ENCODE peak calls at places on chromosomes 5 and 9, in six cellular contexts. C is neuronal stem cell, L is mesendoderm, B is trophoblast cell, G is H1, F is mesenchymal stem cell. R is an unnamed sample.

GRCh38 chr9:37408933-37409710 is 13.4 kb upstream of the GRHPR start:
- DNase-seq in C (no peak), L (no peak), B (peak), G (no peak), F (no peak), R (no peak)

GRCh38 chr9:134773842-134774241 is 106.8 kb upstream of the FCN2 start:
- DNase-seq in C (no peak), L (no peak), B (no peak), G (no peak), F (no peak), R (no peak)

GRCh38 chr5:160747963-160748362 is 104.0 kb downstream of the ATP10B start:
- DNase-seq in C (peak), L (no peak), B (no peak), G (no peak), F (no peak), R (no peak)

GRCh38 chr9:70614786-70615565 is 200.5 kb upstream of the KLF9 start:
- DNase-seq in C (no peak), L (no peak), B (no peak), G (no peak), F (no peak), R (no peak)

GRCh38 chr9:133558191-133559126 is 24.0 kb downstream of the ADAMTSL2 start:
- DNase-seq in C (no peak), L (peak), B (peak), G (no peak), F (peak), R (no peak)

GRCh38 chr5:96885518-96886338 is 9.4 kb downstream of the ERAP2 start:
- DNase-seq in C (no peak), L (no peak), B (no peak), G (no peak), F (no peak), R (no peak)

GRCh38 chr5:92177926-92178487 is 794.9 kb upstream of the ARRDC3 start:
- DNase-seq in C (no peak), L (no peak), B (peak), G (no peak), F (no peak), R (no peak)

GRCh38 chr5:149517461-149518122 is 33.6 kb downstream of the CSNK1A1 start:
- DNase-seq in C (no peak), L (no peak), B (no peak), G (no peak), F (no peak), R (no peak)

GRCh38 chr5:5384634-5385033 is 37.8 kb upstream of the ICE1 start:
- DNase-seq in C (no peak), L (no peak), B (no peak), G (no peak), F (no peak), R (no peak)

GRCh38 chr9:28396058-28396457 is 822.8 kb upstream of the C9orf72 start:
- DNase-seq in C (no peak), L (no peak), B (no peak), G (no peak), F (no peak), R (no peak)

GRCh38 chr5:168341178-168341577 is 49.7 kb downstream of the WWC1 start:
- DNase-seq in C (no peak), L (no peak), B (no peak), G (no peak), F (no peak), R (no peak)

GRCh38 chr9:69380301-69380700 is 55.3 kb downstream of the ENTREP1 start:
- DNase-seq in C (no peak), L (no peak), B (no peak), G (no peak), F (peak), R (no peak)

GRCh38 chr9:396397-396796 is 181.7 kb downstream of the DOCK8 start:
- DNase-seq in C (no peak), L (no peak), B (no peak), G (no peak), F (no peak), R (no peak)

GRCh38 chr5:852431-853401 is 1.9 kb upstream of the ZDHHC11 start:
- DNase-seq in C (no peak), L (no peak), B (no peak), G (no peak), F (no peak), R (no peak)

GRCh38 chr5:71969464-71969863 is 137.8 kb upstream of the MAP1B start:
- DNase-seq in C (no peak), L (no peak), B (peak), G (no peak), F (no peak), R (no peak)

GRCh38 chr9:88477300-88477751 is 57.7 kb upstream of the NXNL2 start:
- DNase-seq in C (no peak), L (no peak), B (peak), G (no peak), F (peak), R (no peak)

GRCh38 chr5:111704452-111705085 is 52.4 kb downstream of the NREP start:
- DNase-seq in C (no peak), L (no peak), B (no peak), G (no peak), F (no peak), R (no peak)

GRCh38 chr9:128072144-128073021 is 4.4 kb downstream of the SLC25A25 start:
- DNase-seq in C (no peak), L (no peak), B (peak), G (no peak), F (peak), R (no peak)

GRCh38 chr9:126411948-126412284 is 85.3 kb downstream of the MVB12B start:
- DNase-seq in C (no peak), L (no peak), B (no peak), G (no peak), F (no peak), R (no peak)

GRCh38 chr5:40755407-40756365 is at the start of gene TTC33:
- DNase-seq in C (peak), L (peak), B (peak), G (peak), F (peak), R (peak)

GRCh38 chr5:45694255-45694834 is 1.8 kb downstream of the HCN1 start:
- DNase-seq in C (peak), L (no peak), B (no peak), G (no peak), F (peak), R (no peak)

GRCh38 chr5:150184990-150185952 is 4.6 kb upstream of the SLC6A7 start:
- DNase-seq in C (no peak), L (peak), B (no peak), G (no peak), F (no peak), R (no peak)

GRCh38 chr5:72166070-72166979 is 59.0 kb downstream of the MAP1B start:
- DNase-seq in C (no peak), L (peak), B (no peak), G (no peak), F (no peak), R (peak)

GRCh38 chr5:43020294-43020711 is 19.8 kb downstream of the ANXA2R start:
- DNase-seq in C (no peak), L (peak), B (peak), G (no peak), F (no peak), R (peak)

GRCh38 chr9:87285183-87285582 is 212.5 kb upstream of the DAPK1 start:
- DNase-seq in C (no peak), L (peak), B (no peak), G (no peak), F (peak), R (no peak)

GRCh38 chr5:143402464-143403356 is 776 bp downstream of the NR3C1 start:
- DNase-seq in C (peak), L (peak), B (peak), G (no peak), F (peak), R (peak)

GRCh38 chr5:75660678-75661465 is 49.6 kb downstream of the ANKDD1B start:
- DNase-seq in C (no peak), L (no peak), B (no peak), G (no peak), F (no peak), R (no peak)

GRCh38 chr5:146878471-146879172 is at the start of gene PPP2R2B:
- DNase-seq in C (peak), L (peak), B (peak), G (no peak), F (peak), R (peak)

GRCh38 chr5:19959830-19960384 is 28.1 kb downstream of the CDH18 start:
- DNase-seq in C (no peak), L (no peak), B (no peak), G (no peak), F (no peak), R (no peak)

GRCh38 chr5:152511531-152512132 is 106.6 kb upstream of the NMUR2 start:
- DNase-seq in C (peak), L (peak), B (no peak), G (no peak), F (no peak), R (no peak)

GRCh38 chr5:150006318-150006717 is 5.8 kb downstream of the HMGXB3 start:
- DNase-seq in C (no peak), L (no peak), B (no peak), G (no peak), F (no peak), R (no peak)

DNA sequence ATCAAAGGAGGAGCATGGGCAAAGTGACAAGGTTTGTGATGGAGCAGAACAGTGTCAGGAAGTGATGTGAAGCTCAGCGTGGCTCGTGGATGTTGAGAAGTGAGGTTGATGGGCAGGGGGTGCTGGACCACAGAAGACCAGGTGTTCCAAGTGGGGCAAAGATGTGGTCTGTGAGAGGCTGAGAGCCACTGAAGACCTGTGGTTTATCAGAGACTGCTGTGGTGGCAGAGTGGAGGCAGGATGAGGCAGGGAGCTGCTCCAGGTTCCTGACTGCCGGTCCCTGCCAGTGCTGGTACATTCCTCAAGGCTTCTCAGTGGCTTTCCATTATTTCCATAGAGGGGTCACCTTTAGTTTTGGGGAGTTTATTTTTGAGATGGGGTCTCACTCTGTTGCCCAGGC is 19.1 kb downstream of the PALM2AKAP2 start:
- DNase-seq in C (no peak), L (no peak), B (no peak), G (no peak), F (no peak), R (no peak)
- H3K18ac ChIP-seq in C (no peak), L (no peak), B (peak), G (no peak), F (peak), R (no peak)

GRCh38 chr5:135995979-135996378 is 32.8 kb upstream of the TGFBI start:
- DNase-seq in C (no peak), L (no peak), B (no peak), G (no peak), F (no peak), R (no peak)

GRCh38 chr5:135998889-135999288 is 29.9 kb upstream of the TGFBI start:
- DNase-seq in C (no peak), L (no peak), B (no peak), G (no peak), F (no peak), R (no peak)

GRCh38 chr5:135996611-135997010 is 32.2 kb upstream of the TGFBI start:
- DNase-seq in C (no peak), L (no peak), B (no peak), G (no peak), F (peak), R (no peak)

GRCh38 chr5:135999396-136000139 is 29.2 kb upstream of the TGFBI start:
- DNase-seq in C (no peak), L (peak), B (no peak), G (no peak), F (peak), R (no peak)

DNA sequence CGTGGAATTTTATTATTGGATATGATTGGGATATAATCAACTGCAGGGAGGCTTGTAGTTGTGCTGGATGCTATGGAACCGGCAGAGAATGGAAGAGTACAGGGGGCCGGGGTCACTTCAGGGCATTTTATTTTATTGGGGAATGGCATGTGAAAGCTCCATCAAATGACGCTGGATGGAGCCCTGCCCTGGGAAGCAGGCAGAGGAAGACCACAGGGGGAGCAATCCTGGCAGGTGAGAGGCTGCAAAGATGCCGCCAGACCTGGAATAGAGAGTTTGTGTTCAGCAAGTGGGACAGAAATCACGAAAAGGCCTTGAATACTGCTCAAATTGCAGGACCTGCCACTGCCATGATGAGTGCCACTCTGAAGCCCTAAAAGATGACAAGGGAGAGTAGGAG is 30.9 kb upstream of the TGFBI start:
- DNase-seq in C (no peak), L (peak), B (no peak), G (no peak), F (no peak), R (peak)
- H3K18ac ChIP-seq in C (no peak), L (no peak), B (peak), G (no peak), F (peak), R (no peak)

GRCh38 chr5:169701910-169702451 is 64.9 kb downstream of the DOCK2 start:
- DNase-seq in C (no peak), L (peak), B (no peak), G (no peak), F (peak), R (no peak)
- H3K18ac ChIP-seq in C (no peak), L (no peak), B (no peak), G (no peak), F (peak), R (no peak)

DNA sequence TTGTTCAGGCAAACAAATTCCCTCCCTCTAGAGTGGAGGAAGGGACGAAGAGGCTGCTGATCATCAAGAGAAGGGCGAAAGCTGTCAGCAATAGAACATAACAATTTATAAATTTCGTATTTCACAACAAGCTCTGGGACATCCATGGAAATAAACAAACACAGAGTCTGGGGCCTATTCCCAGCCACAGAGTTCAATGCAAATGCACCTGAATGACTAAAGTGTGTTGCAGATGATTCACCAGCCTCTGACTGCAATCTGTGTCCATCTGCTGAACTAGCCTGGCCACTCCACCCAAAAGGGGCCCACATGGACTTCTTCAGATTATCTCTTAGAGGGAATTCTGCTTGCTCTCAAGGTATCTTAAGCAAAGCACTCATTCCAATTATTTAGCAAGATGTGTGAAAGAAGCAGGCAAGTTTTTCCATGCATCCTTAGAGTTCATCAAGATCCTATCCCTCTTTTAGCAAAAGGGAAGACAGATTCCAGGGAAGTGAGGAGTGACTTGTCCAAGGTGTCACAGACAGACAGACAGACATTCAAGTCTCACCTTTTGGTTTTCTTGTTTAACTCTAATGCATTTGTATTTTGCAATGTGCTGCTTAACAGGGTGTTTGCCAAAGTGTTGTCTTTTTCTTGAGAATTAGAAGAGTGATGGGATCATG is 307.8 kb upstream of the PAPPA start:
- DNase-seq in C (no peak), L (peak), B (peak), G (no peak), F (peak), R (peak)
- H3K18ac ChIP-seq in C (no peak), L (peak), B (no peak), G (no peak), F (peak), R (no peak)